ENCODE peak calls at places on chromosomes 6 and 20, in four cellular contexts. One of them, this sample, is unnamed.

GRCh38 chr6:113733386-113733785 is 123.8 kb upstream of the MARCKS start:
- DNase-seq in WTC11: no peak
- DNase-seq in HepG2: no peak
- DNase-seq in A549: no peak
- DNase-seq in this sample: no peak

GRCh38 chr6:119237177-119237715 is 112.3 kb downstream of the MAN1A1 start:
- DNase-seq in WTC11: no peak
- DNase-seq in HepG2: no peak
- DNase-seq in A549: no peak
- DNase-seq in this sample: no peak

GRCh38 chr6:3396503-3397180 is 60.2 kb downstream of the SLC22A23 start:
- DNase-seq in WTC11: no peak
- DNase-seq in HepG2: no peak
- DNase-seq in A549: no peak
- DNase-seq in this sample: no peak

GRCh38 chr6:157550114-157550989 is 169.4 kb downstream of the ZDHHC14 start:
- DNase-seq in WTC11: no peak
- DNase-seq in HepG2: no peak
- DNase-seq in A549: no peak
- DNase-seq in this sample: no peak

GRCh38 chr20:14093652-14094051 is 98.3 kb downstream of the MACROD2 start:
- DNase-seq in WTC11: no peak
- DNase-seq in HepG2: no peak
- DNase-seq in A549: no peak
- DNase-seq in this sample: no peak

GRCh38 chr6:33710296-33711121 is 991 bp downstream of the UQCC2 start:
- DNase-seq in WTC11: no peak
- DNase-seq in HepG2: peak; percentile 31
- DNase-seq in A549: no peak
- DNase-seq in this sample: peak; percentile 36

GRCh38 chr6:2771021-2771558 is 5.9 kb downstream of the WRNIP1 start:
- DNase-seq in WTC11: no peak
- DNase-seq in HepG2: no peak
- DNase-seq in A549: no peak
- DNase-seq in this sample: no peak

GRCh38 chr6:87660226-87660886 is 41.7 kb downstream of the AKIRIN2 start:
- DNase-seq in WTC11: no peak
- DNase-seq in HepG2: no peak
- DNase-seq in A549: no peak
- DNase-seq in this sample: no peak

GRCh38 chr6:162119349-162119748 is 608.2 kb downstream of the PRKN start:
- DNase-seq in WTC11: no peak
- DNase-seq in HepG2: no peak
- DNase-seq in A549: no peak
- DNase-seq in this sample: no peak

GRCh38 chr6:1538810-1539482 is 70.8 kb upstream of the FOXC1 start:
- DNase-seq in WTC11: no peak
- DNase-seq in HepG2: no peak
- DNase-seq in A549: no peak
- DNase-seq in this sample: no peak

GRCh38 chr6:150079604-150080003 is 10.7 kb upstream of the ULBP3 start:
- DNase-seq in WTC11: no peak
- DNase-seq in HepG2: no peak
- DNase-seq in A549: no peak
- DNase-seq in this sample: no peak

GRCh38 chr6:126550323-126550722 is 210.4 kb downstream of the CENPW start:
- DNase-seq in WTC11: peak; percentile 45
- DNase-seq in HepG2: peak; percentile 22
- DNase-seq in A549: no peak
- DNase-seq in this sample: peak; percentile 1

GRCh38 chr6:108561742-108562502 is 1.2 kb downstream of the FOXO3 start:
- DNase-seq in WTC11: peak; percentile 38
- DNase-seq in HepG2: peak; percentile 17
- DNase-seq in A549: no peak
- DNase-seq in this sample: no peak

GRCh38 chr6:47288245-47289090 is 21.2 kb downstream of the TNFRSF21 start:
- DNase-seq in WTC11: no peak
- DNase-seq in HepG2: no peak
- DNase-seq in A549: no peak
- DNase-seq in this sample: no peak

GRCh38 chr20:62461157-62461556 is 14.6 kb downstream of the GATA5 start:
- DNase-seq in WTC11: no peak
- DNase-seq in HepG2: no peak
- DNase-seq in A549: no peak
- DNase-seq in this sample: no peak

DNA sequence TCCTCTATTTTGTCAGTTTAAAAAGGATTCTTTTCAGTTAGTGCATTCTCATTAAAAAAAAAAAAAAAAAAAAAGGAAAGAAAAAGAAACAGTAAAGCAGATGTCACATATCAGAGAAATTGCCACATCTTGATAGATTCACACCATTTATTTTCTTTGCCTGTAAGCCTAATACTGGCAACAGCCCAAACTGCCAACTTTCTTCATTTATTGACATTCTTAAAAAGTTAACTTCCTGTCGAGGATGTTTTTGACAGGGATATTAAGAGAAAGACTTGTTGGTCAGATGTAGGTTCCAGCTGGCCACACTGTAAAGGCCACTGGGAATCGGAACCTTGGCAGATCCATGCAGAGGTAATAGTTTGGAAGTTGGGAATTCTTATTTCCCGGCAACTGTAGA is 332.6 kb downstream of the NRN1 start:
- DNase-seq in WTC11: no peak
- DNase-seq in HepG2: no peak
- DNase-seq in A549: no peak
- DNase-seq in this sample: no peak
- TF ChIP-seq HMGXB4 in WTC11: no peak
- TF ChIP-seq HMGXB4 in HepG2: no peak
- TF ChIP-seq HMGXB4 in A549: no peak
- TF ChIP-seq HMGXB4 in this sample: no peak

DNA sequence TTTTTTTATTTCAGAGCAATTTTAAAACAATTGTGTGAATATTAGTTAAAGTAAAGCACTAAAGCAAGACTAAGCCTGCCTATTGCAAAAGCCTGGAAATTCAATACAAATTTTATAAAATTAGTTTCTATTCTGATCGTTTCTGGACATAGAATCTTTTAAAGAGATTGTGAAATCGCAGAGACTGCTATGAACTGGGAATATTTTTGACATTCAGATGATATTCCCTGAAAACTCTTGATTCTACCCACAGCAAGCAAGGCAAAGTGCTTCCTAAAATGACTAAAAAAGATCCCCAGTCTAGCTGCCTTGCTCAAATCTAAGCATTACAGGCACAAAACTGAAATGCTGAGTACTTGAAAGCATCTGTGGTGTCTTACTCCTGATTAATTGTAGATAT is 187.6 kb upstream of the CEP162 start:
- DNase-seq in WTC11: no peak
- DNase-seq in HepG2: no peak
- DNase-seq in A549: no peak
- DNase-seq in this sample: no peak
- TF ChIP-seq HMGXB4 in WTC11: no peak
- TF ChIP-seq HMGXB4 in HepG2: no peak
- TF ChIP-seq HMGXB4 in A549: no peak
- TF ChIP-seq HMGXB4 in this sample: no peak

DNA sequence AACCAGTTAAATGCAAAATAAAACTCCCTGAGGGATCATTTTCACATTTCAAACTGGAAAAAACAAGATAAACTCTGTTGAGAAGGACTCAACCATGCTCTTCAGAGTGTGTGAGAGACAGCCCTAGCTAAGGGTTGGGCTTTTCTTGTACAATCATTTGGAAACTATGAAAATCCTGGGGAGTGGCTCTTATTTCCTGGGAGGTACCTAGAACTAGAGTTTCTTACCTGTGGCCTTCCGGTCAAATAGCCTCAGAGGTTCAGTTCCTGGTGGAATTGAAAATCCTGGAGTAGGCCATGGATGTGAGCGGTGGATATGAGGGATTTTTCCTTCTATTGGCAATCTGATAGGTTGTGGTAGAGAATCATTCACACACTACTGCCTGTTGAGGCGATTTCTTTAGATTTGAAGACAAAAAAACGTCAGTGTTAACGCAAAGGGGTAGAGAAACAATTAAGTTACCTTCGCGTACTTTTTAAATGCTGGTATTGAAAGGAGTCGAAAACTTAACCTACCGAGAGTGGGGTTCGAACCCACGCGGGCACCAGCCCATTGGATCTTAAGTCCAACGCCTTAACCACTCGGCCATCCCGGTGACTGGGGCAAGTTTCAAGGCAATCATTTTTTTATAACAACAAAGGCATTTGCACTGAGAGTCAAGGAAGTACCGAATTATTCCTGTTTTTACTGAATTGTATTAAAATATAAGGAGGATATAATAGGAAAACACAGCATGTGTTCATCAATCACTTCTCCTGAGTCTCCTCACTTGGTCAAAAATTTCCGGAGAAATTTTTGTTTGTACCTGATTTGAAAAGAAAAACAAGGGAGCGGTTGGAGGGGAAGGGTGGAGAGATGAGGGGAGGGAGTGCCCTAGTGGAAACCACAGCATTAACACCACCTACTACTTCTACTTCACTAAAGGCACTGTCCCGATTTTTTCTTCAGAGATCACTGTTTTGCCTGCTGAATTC is 191.3 kb downstream of the OR2B2 start:
- DNase-seq in WTC11: peak; percentile 72
- DNase-seq in HepG2: peak; percentile 21
- DNase-seq in A549: peak; percentile 69
- DNase-seq in this sample: peak; percentile 88
- TF ChIP-seq HMGXB4 in WTC11: peak; percentile 75
- TF ChIP-seq HMGXB4 in HepG2: peak; percentile 30
- TF ChIP-seq HMGXB4 in A549: peak; percentile 56
- TF ChIP-seq HMGXB4 in this sample: peak; percentile 51

DNA sequence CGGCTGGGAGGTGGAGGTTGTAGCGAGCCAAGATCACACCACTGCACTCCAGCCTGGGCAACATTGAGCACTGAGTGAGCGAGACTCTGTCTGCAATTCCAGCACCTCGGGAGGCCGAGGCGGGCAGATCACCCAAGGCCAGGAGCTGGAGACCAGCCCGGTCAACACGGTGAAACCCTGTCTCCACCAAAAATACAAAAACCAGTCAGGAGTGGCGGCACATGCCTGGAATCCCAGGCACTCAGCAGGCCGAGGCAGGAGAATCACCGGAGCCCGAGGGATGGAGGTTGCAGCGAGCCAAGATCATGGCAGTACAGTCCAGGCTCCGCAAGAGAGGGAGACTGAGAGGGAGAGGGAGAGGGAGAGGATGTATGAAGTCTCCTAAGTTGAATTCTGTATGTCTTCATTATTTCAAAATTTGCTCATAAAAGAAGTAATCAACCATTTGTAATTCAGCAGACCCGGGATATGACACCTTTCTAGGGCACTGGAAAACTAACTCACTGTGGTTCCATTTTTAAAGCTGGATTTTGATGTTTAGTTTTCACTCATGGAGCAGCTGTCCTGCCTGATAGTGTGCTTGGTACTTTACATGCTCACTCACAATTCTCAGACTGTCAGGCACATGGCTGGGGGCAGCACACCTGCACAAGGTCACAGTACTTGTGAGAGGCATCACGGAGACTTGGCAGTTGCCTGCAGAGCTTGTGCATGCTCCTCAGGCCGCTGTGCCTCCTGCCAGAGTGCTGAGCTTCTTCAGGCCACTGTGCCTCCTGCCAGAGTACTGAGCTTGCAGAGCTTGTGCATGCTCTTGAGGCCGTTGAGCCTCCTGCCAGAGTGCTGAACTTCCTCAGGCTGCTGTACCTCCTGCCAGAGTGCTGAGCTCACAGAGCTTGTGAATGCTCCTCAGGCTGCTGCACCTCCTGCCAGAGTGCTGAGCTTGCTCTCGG is 106.2 kb downstream of the ERMARD start:
- DNase-seq in WTC11: no peak
- DNase-seq in HepG2: no peak
- DNase-seq in A549: no peak
- DNase-seq in this sample: no peak
- TF ChIP-seq HMGXB4 in WTC11: no peak
- TF ChIP-seq HMGXB4 in HepG2: no peak
- TF ChIP-seq HMGXB4 in A549: no peak
- TF ChIP-seq HMGXB4 in this sample: no peak

DNA sequence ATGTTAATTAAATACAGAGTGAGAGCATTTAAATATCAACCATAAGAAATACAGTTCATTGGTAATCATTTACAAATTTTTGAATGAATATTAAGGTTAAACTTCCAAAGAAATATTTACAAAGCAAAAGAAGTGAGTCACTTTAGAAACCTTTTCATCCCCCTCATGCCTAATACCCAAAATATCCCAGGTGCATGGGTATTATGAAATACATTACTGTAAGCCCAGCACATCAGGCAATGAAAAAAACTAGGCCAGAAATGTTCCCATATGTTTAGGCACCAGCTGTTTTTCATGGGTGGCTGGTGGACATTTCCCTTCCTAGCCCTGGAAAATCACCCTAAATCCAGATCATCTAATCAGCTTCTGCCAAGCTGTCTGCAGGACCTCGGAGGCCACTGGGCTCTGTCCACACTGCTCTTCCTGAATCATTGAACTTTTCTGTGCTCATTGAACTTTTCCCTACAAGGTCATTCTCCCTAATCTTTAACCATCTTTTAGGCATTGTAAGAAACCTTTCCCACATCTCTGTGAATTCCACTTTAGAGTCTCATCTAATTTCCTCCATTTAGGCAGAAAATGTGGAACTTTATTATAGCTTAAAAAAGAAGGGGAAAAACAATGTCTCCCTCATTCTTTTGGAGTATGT is 145.3 kb upstream of the STXBP5 start:
- DNase-seq in WTC11: no peak
- DNase-seq in HepG2: no peak
- DNase-seq in A549: no peak
- DNase-seq in this sample: no peak
- TF ChIP-seq HMGXB4 in WTC11: no peak
- TF ChIP-seq HMGXB4 in HepG2: no peak
- TF ChIP-seq HMGXB4 in A549: no peak
- TF ChIP-seq HMGXB4 in this sample: no peak